ENCODE peak calls at places on chromosomes 4 and X, in seven cellular contexts. X, Z, I, Y, D, O and A are unnamed samples.

GRCh38 chrX:7132335-7133035 is 15.0 kb upstream of the STS start:
- DNase-seq in X (peak; percentile 63), Z (peak; percentile 99), Y (peak; percentile 73), I (peak; percentile 43), D (peak; percentile 98), O (peak; percentile 65), A (no peak)

GRCh38 chr4:148854203-148854602 is 412.0 kb upstream of the NR3C2 start:
- DNase-seq in X (no peak), Z (no peak), Y (no peak), D (no peak), O (no peak), I (no peak), A (no peak)

GRCh38 chr4:54092405-54092759 is 7.6 kb upstream of the GSX2 start:
- DNase-seq in Z (no peak), Y (no peak), X (no peak), I (no peak), D (no peak), O (no peak), A (no peak)

GRCh38 chrX:129545408-129545807 is 5.3 kb downstream of the OCRL start:
- DNase-seq in Y (no peak), I (no peak), Z (no peak), O (no peak), X (no peak), D (no peak), A (no peak)

GRCh38 chr4:69322055-69322454 is 41.8 kb downstream of the UGT2B28 start:
- DNase-seq in I (no peak), Z (no peak), X (peak; percentile 79), D (no peak), O (no peak), Y (peak; percentile 0), A (no peak)

GRCh38 chrX:103423955-103424640 is 47.8 kb downstream of the BEX3 start:
- DNase-seq in O (peak; percentile 75), X (no peak), I (no peak), Z (no peak), Y (no peak), D (peak; percentile 88), A (no peak)

GRCh38 chr4:180636696-180637095 is 1606.5 kb upstream of the TENM3 start:
- DNase-seq in O (no peak), D (no peak), Y (peak; percentile 44), I (no peak), X (peak; percentile 52), Z (no peak), A (no peak)

GRCh38 chrX:42714981-42715688 is 62.8 kb downstream of the PPP1R2C start:
- DNase-seq in X (no peak), Y (no peak), O (peak; percentile 89), Z (peak; percentile 52), D (peak; percentile 79), I (peak; percentile 23), A (peak; percentile 0)

GRCh38 chrX:123357941-123358340 is 173.9 kb downstream of the GRIA3 start:
- DNase-seq in O (no peak), X (no peak), D (no peak), Z (no peak), I (no peak), Y (no peak), A (no peak)

GRCh38 chr4:84582988-84583870 is at the start of gene CDS1:
- DNase-seq in Y (no peak), D (peak; percentile 76), X (peak; percentile 3), I (no peak), O (peak; percentile 59), Z (peak; percentile 61), A (no peak)

DNA sequence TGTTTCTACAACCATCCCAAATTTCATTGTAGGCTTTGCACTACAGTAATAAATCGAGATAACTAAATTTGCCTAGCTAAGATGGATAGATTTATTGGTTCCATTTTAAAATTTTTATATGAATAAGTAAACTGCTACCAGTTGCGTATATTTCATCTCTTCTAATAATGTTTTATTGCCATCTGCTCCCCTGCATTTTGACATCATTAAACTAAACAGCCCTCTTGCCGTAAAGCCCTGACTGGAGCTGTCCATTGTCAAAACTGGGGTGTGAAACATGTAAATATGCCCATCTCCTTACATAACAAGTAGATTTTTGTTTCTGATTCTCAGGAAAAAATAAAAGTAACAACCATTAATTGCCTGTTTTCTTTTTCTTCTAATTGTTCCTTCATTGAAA is 130.8 kb upstream of the BMPR1B start:
- DNase-seq in X (no peak), D (no peak), Z (no peak), I (no peak), O (no peak), Y (no peak), A (no peak)
- H3K4ac ChIP-seq in X (no peak overlapping the region), D (no peak overlapping the region), Z (no peak overlapping the region), I (no peak overlapping the region), O (no peak overlapping the region), Y (no peak overlapping the region), A (no peak overlapping the region)

DNA sequence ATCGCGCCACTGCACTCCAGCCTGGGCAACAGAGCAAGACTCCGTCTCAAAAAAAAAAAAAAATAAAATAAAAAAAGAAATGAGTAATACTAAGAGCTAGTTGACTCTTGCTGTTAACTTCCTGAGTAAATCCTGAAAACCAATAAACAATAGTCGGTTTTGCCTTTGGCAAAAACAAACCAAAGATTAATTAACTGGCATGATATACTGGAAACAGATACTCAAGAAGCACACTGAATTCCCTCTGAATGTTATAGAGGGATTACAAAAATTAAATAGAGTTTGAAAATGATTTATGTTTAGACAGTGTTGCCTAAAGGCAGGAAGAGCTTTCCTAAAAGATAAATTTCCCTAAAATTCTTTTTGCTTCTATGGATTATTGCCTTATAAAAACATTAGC is 1702.3 kb downstream of the STIM2 start:
- DNase-seq in I (no peak), O (no peak), Y (no peak), D (no peak), X (no peak), Z (no peak), A (no peak)
- H3K23ac ChIP-seq in I (no peak overlapping the region), O (no peak overlapping the region), Y (no peak overlapping the region), D (no peak overlapping the region), X (no peak overlapping the region), Z (no peak overlapping the region), A (no peak overlapping the region)

GRCh38 chr4:1264942-1265341 is 16.0 kb upstream of the CTBP1 start:
- DNase-seq in Z (no peak), Y (no peak), D (no peak), I (no peak), X (no peak), O (no peak), A (no peak)
- H3K4ac ChIP-seq in Z (no peak overlapping the region), Y (no peak overlapping the region), D (no peak overlapping the region), I (no peak overlapping the region), X (no peak overlapping the region), O (no peak overlapping the region), A (no peak overlapping the region)

GRCh38 chr4:83536649-83537352 is 893 bp downstream of the GPAT3 start:
- DNase-seq in Z (peak; percentile 2), Y (no peak), X (peak; percentile 25), I (no peak), O (no peak), D (no peak), A (peak; percentile 4)

GRCh38 chr4:83546796-83547195 is 10.9 kb downstream of the GPAT3 start:
- DNase-seq in D (no peak), Y (no peak), Z (peak; percentile 4), I (no peak), O (no peak), X (peak; percentile 20), A (no peak)

DNA sequence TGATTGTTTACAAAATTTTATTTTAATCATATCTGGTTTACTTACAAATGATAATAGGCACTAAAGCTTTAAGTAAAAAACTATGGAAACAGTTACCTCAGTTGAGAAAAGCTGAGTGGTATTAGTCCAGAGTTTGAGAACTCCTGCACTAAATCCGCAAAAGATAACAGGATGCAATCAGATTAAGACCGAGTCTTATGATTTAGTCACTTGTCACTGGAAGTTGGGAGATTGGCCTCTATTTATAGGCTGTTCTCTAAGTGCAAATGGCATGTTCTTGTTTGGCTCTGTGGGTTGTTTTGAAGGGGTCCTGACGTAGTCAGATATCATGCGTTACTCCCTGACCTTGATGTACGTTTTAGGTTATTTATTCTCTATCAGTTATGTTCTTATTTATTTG is 6.3 kb downstream of the GPAT3 start:
- DNase-seq in D (no peak), Z (no peak), Y (no peak), I (no peak), X (no peak), O (no peak), A (no peak)
- H3K23ac ChIP-seq in D (no peak overlapping the region), Z (no peak overlapping the region), Y (no peak overlapping the region), I (no peak overlapping the region), X (no peak overlapping the region), O (no peak overlapping the region), A (no peak overlapping the region)

GRCh38 chrX:154658957-154659356 is 5.6 kb upstream of the CTAG2 start:
- DNase-seq in Y (no peak), D (no peak), O (no peak), I (no peak), Z (no peak), X (no peak), A (no peak)
- H3K4ac ChIP-seq in Y (no peak overlapping the region), D (no peak overlapping the region), O (no peak overlapping the region), I (no peak overlapping the region), Z (no peak overlapping the region), X (no peak overlapping the region), A (no peak overlapping the region)

DNA sequence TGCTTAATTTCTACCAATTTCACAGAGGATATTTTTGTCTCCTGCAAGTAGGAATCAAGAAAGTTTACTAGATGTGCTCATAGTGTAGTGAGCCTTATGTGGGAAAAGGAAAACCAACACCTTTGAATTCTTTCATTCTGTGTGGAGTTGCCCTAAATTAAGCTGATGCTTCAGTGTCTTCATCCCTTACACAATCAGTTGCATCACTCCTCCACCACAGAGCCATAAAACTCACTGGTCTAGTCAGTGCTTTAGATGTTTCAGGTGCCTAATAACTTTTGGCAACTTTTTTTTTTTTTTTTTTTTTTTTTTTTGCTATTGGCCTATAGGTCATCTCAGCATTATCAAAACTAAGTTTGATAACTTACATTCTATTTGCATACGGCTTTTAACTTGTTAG is 41.5 kb downstream of the HHIP start:
- DNase-seq in Y (no peak), X (no peak), O (no peak), D (no peak), Z (no peak), I (no peak), A (no peak)
- H3K23ac ChIP-seq in Y (no peak overlapping the region), X (no peak overlapping the region), O (no peak overlapping the region), D (no peak overlapping the region), Z (no peak overlapping the region), I (no peak overlapping the region), A (no peak overlapping the region)